ENCODE peak calls at places on chromosomes 4 and X, in seven cellular contexts. One of them, this sample, is unnamed.

GRCh38 chrX:7351946-7352345 is 204.0 kb upstream of the PUDP start:
- DNase-seq in right atrium auricular region: no peak
- DNase-seq in transverse colon: no peak
- DNase-seq in trophoblast cell: no peak
- DNase-seq in psoas muscle: no peak
- DNase-seq in suprapubic skin: no peak
- DNase-seq in upper lobe of right lung: no peak
- DNase-seq in this sample: no peak

GRCh38 chr4:77662396-77662795 is 56.8 kb downstream of the CXCL13 start:
- DNase-seq in right atrium auricular region: no peak
- DNase-seq in transverse colon: peak; percentile 34
- DNase-seq in trophoblast cell: no peak
- DNase-seq in psoas muscle: no peak
- DNase-seq in suprapubic skin: no peak
- DNase-seq in upper lobe of right lung: no peak
- DNase-seq in this sample: no peak

GRCh38 chr4:65624651-65625050 is 45.6 kb downstream of the EPHA5 start:
- DNase-seq in right atrium auricular region: no peak
- DNase-seq in transverse colon: no peak
- DNase-seq in trophoblast cell: no peak
- DNase-seq in psoas muscle: no peak
- DNase-seq in suprapubic skin: no peak
- DNase-seq in upper lobe of right lung: no peak
- DNase-seq in this sample: no peak

GRCh38 chr4:69860007-69860406 is at the start of gene SULT1E1:
- DNase-seq in right atrium auricular region: no peak
- DNase-seq in transverse colon: no peak
- DNase-seq in trophoblast cell: no peak
- DNase-seq in psoas muscle: no peak
- DNase-seq in suprapubic skin: no peak
- DNase-seq in upper lobe of right lung: no peak
- DNase-seq in this sample: no peak

GRCh38 chr4:17165256-17165655 is 266.8 kb upstream of the LDB2 start:
- DNase-seq in right atrium auricular region: no peak
- DNase-seq in transverse colon: no peak
- DNase-seq in trophoblast cell: no peak
- DNase-seq in psoas muscle: no peak
- DNase-seq in suprapubic skin: no peak
- DNase-seq in upper lobe of right lung: no peak
- DNase-seq in this sample: no peak

GRCh38 chrX:112677167-112677566 is 2.6 kb downstream of the LHFPL1 start:
- DNase-seq in right atrium auricular region: no peak
- DNase-seq in transverse colon: no peak
- DNase-seq in trophoblast cell: no peak
- DNase-seq in psoas muscle: no peak
- DNase-seq in suprapubic skin: no peak
- DNase-seq in upper lobe of right lung: no peak
- DNase-seq in this sample: no peak

GRCh38 chrX:104330966-104331365 is 76.2 kb upstream of the ESX1 start:
- DNase-seq in right atrium auricular region: no peak
- DNase-seq in transverse colon: no peak
- DNase-seq in trophoblast cell: peak; percentile 33
- DNase-seq in psoas muscle: no peak
- DNase-seq in suprapubic skin: no peak
- DNase-seq in upper lobe of right lung: no peak
- DNase-seq in this sample: no peak

GRCh38 chr4:185204238-185204910 is 574 bp upstream of the CFAP97 start:
- DNase-seq in right atrium auricular region: no peak
- DNase-seq in transverse colon: no peak
- DNase-seq in trophoblast cell: no peak
- DNase-seq in psoas muscle: no peak
- DNase-seq in suprapubic skin: no peak
- DNase-seq in upper lobe of right lung: no peak
- DNase-seq in this sample: peak; percentile 58

GRCh38 chrX:87571965-87572364 is 54.4 kb downstream of the KLHL4 start:
- DNase-seq in right atrium auricular region: no peak
- DNase-seq in transverse colon: no peak
- DNase-seq in trophoblast cell: no peak
- DNase-seq in psoas muscle: no peak
- DNase-seq in suprapubic skin: no peak
- DNase-seq in upper lobe of right lung: no peak
- DNase-seq in this sample: no peak

GRCh38 chr4:78767350-78767749 is 8.8 kb upstream of the BMP2K start:
- DNase-seq in right atrium auricular region: no peak
- DNase-seq in transverse colon: no peak
- DNase-seq in trophoblast cell: no peak
- DNase-seq in psoas muscle: no peak
- DNase-seq in suprapubic skin: no peak
- DNase-seq in upper lobe of right lung: no peak
- DNase-seq in this sample: no peak

GRCh38 chrX:103656623-103657022 is 27.8 kb downstream of the TCEAL1 start:
- DNase-seq in right atrium auricular region: no peak
- DNase-seq in transverse colon: no peak
- DNase-seq in trophoblast cell: peak; percentile 47
- DNase-seq in psoas muscle: no peak
- DNase-seq in suprapubic skin: no peak
- DNase-seq in upper lobe of right lung: no peak
- DNase-seq in this sample: no peak

GRCh38 chrX:48576108-48576507 is 1.8 kb downstream of the RBM3 start:
- DNase-seq in right atrium auricular region: no peak
- DNase-seq in transverse colon: no peak
- DNase-seq in trophoblast cell: no peak
- DNase-seq in psoas muscle: no peak
- DNase-seq in suprapubic skin: no peak
- DNase-seq in upper lobe of right lung: no peak
- DNase-seq in this sample: no peak

GRCh38 chrX:48574270-48575266 is at the start of gene RBM3:
- DNase-seq in right atrium auricular region: peak; percentile 93
- DNase-seq in transverse colon: peak; percentile 94
- DNase-seq in trophoblast cell: peak; percentile 78
- DNase-seq in psoas muscle: peak; percentile 97
- DNase-seq in suprapubic skin: peak; percentile 97
- DNase-seq in upper lobe of right lung: peak; percentile 96
- DNase-seq in this sample: peak; percentile 93

GRCh38 chrX:48569958-48570357 is 4.3 kb upstream of the RBM3 start:
- DNase-seq in right atrium auricular region: no peak
- DNase-seq in transverse colon: no peak
- DNase-seq in trophoblast cell: no peak
- DNase-seq in psoas muscle: no peak
- DNase-seq in suprapubic skin: no peak
- DNase-seq in upper lobe of right lung: no peak
- DNase-seq in this sample: no peak

GRCh38 chrX:48575642-48576041 is 1.4 kb downstream of the RBM3 start:
- DNase-seq in right atrium auricular region: no peak
- DNase-seq in transverse colon: no peak
- DNase-seq in trophoblast cell: no peak
- DNase-seq in psoas muscle: no peak
- DNase-seq in suprapubic skin: no peak
- DNase-seq in upper lobe of right lung: no peak
- DNase-seq in this sample: no peak

GRCh38 chrX:48573690-48574269 is 504 bp upstream of the RBM3 start:
- DNase-seq in right atrium auricular region: peak; percentile 68
- DNase-seq in transverse colon: peak; percentile 29
- DNase-seq in trophoblast cell: peak; percentile 38
- DNase-seq in psoas muscle: peak; percentile 74
- DNase-seq in suprapubic skin: peak; percentile 71
- DNase-seq in upper lobe of right lung: no peak
- DNase-seq in this sample: no peak
- H3K4me3 ChIP-seq in right atrium auricular region: peak overlapping the region; percentile 23
- H3K4me3 ChIP-seq in transverse colon: peak overlapping the region; percentile 63
- H3K4me3 ChIP-seq in trophoblast cell: peak overlapping the region; percentile 97
- H3K4me3 ChIP-seq in psoas muscle: peak overlapping the region; percentile 78
- H3K4me3 ChIP-seq in suprapubic skin: peak overlapping the region; percentile 67
- H3K4me3 ChIP-seq in upper lobe of right lung: peak overlapping the region; percentile 72
- H3K4me3 ChIP-seq in this sample: peak overlapping the region; percentile 67

DNA sequence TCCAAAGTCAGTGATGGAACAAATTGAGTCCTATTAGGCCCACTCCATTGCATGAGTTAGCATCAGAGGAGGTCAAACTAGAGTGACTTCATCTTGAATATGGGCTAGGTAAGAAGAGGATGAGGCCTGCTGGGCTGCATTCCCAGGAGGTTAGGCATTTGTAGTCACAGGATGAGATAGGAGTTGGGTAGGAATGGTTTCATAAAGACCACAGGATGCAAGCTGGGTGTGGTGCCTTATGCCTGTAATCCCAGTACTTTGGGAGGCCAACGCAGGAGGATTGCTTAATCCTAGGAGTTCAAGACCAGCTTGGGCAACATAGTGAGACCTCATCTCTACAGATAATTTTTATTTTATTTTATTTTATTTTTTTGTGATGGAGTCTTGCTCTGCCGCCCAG is 26.8 kb downstream of the PDGFRA start:
- DNase-seq in right atrium auricular region: no peak
- DNase-seq in transverse colon: no peak
- DNase-seq in trophoblast cell: peak; percentile 74
- DNase-seq in psoas muscle: no peak
- DNase-seq in suprapubic skin: no peak
- DNase-seq in upper lobe of right lung: no peak
- DNase-seq in this sample: no peak
- H3K36me3 ChIP-seq in right atrium auricular region: no peaks in the 10 kb centered on the region
- H3K36me3 ChIP-seq in transverse colon: no peaks in the 10 kb centered on the region
- H3K36me3 ChIP-seq in trophoblast cell: peaks cover 1% of the 10 kb centered on the region
- H3K36me3 ChIP-seq in psoas muscle: no peaks in the 10 kb centered on the region
- H3K36me3 ChIP-seq in suprapubic skin: no peaks in the 10 kb centered on the region
- H3K36me3 ChIP-seq in upper lobe of right lung: no peaks in the 10 kb centered on the region
- H3K36me3 ChIP-seq in this sample: no peaks in the 10 kb centered on the region

GRCh38 chr4:8156617-8157016 is 2.0 kb downstream of the ABLIM2 start:
- DNase-seq in right atrium auricular region: no peak
- DNase-seq in transverse colon: no peak
- DNase-seq in trophoblast cell: no peak
- DNase-seq in psoas muscle: peak; percentile 88
- DNase-seq in suprapubic skin: no peak
- DNase-seq in upper lobe of right lung: no peak
- DNase-seq in this sample: no peak
- H3K4me3 ChIP-seq in right atrium auricular region: no peak overlapping the region
- H3K4me3 ChIP-seq in transverse colon: no peak overlapping the region
- H3K4me3 ChIP-seq in trophoblast cell: no peak overlapping the region
- H3K4me3 ChIP-seq in psoas muscle: peak overlapping the region; percentile 87
- H3K4me3 ChIP-seq in suprapubic skin: peak overlapping the region; percentile 76
- H3K4me3 ChIP-seq in upper lobe of right lung: no peak overlapping the region
- H3K4me3 ChIP-seq in this sample: no peak overlapping the region

GRCh38 chr4:139039044-139039443 is 23.5 kb downstream of the NOCT start:
- DNase-seq in right atrium auricular region: no peak
- DNase-seq in transverse colon: no peak
- DNase-seq in trophoblast cell: no peak
- DNase-seq in psoas muscle: no peak
- DNase-seq in suprapubic skin: no peak
- DNase-seq in upper lobe of right lung: no peak
- DNase-seq in this sample: no peak
- H3K36me3 ChIP-seq in right atrium auricular region: no peaks in the 10 kb centered on the region
- H3K36me3 ChIP-seq in transverse colon: no peaks in the 10 kb centered on the region
- H3K36me3 ChIP-seq in trophoblast cell: peaks cover 9% of the 10 kb centered on the region
- H3K36me3 ChIP-seq in psoas muscle: peaks cover 30% of the 10 kb centered on the region
- H3K36me3 ChIP-seq in suprapubic skin: no peaks in the 10 kb centered on the region
- H3K36me3 ChIP-seq in upper lobe of right lung: peaks cover 5% of the 10 kb centered on the region
- H3K36me3 ChIP-seq in this sample: peaks cover 28% of the 10 kb centered on the region

DNA sequence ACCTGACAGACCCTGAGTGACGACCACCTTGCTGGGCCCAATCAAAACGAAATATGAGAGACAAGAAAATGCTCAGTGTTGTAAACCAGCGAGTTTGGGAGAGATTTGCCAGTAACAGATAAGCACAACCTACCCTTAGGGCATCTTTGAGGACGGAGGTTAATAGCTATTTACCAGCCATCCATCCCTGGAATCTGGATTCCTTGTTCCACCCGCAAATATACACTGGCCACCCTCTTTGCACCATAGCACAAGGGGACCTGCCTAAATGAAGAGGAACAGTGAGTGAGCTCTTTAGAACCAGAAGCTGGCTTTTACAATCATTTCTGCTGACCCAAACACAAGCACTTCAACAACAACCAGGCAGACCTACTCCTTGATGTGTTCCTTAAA is 725 bp downstream of the MPP1 start:
- DNase-seq in right atrium auricular region: no peak
- DNase-seq in transverse colon: no peak
- DNase-seq in trophoblast cell: peak; percentile 8
- DNase-seq in psoas muscle: no peak
- DNase-seq in suprapubic skin: no peak
- DNase-seq in upper lobe of right lung: no peak
- DNase-seq in this sample: no peak
- H3K4me3 ChIP-seq in right atrium auricular region: peak overlapping the region; percentile 48
- H3K4me3 ChIP-seq in transverse colon: peak overlapping the region; percentile 50
- H3K4me3 ChIP-seq in trophoblast cell: no peak overlapping the region
- H3K4me3 ChIP-seq in psoas muscle: peak overlapping the region; percentile 78
- H3K4me3 ChIP-seq in suprapubic skin: peak overlapping the region; percentile 64
- H3K4me3 ChIP-seq in upper lobe of right lung: peak overlapping the region; percentile 65
- H3K4me3 ChIP-seq in this sample: peak overlapping the region; percentile 67

GRCh38 chr4:1554246-1554875 is 129.8 kb downstream of the FAM53A start:
- DNase-seq in right atrium auricular region: no peak
- DNase-seq in transverse colon: no peak
- DNase-seq in trophoblast cell: no peak
- DNase-seq in psoas muscle: no peak
- DNase-seq in suprapubic skin: no peak
- DNase-seq in upper lobe of right lung: no peak
- DNase-seq in this sample: no peak

GRCh38 chr4:1554876-1555265 is 129.2 kb downstream of the FAM53A start:
- DNase-seq in right atrium auricular region: no peak
- DNase-seq in transverse colon: no peak
- DNase-seq in trophoblast cell: no peak
- DNase-seq in psoas muscle: no peak
- DNase-seq in suprapubic skin: no peak
- DNase-seq in upper lobe of right lung: no peak
- DNase-seq in this sample: no peak

GRCh38 chr4:1556541-1557220 is 127.4 kb downstream of the FAM53A start:
- DNase-seq in right atrium auricular region: no peak
- DNase-seq in transverse colon: no peak
- DNase-seq in trophoblast cell: no peak
- DNase-seq in psoas muscle: no peak
- DNase-seq in suprapubic skin: no peak
- DNase-seq in upper lobe of right lung: no peak
- DNase-seq in this sample: peak; percentile 79

GRCh38 chr4:1558205-1558604 is 125.9 kb downstream of the FAM53A start:
- DNase-seq in right atrium auricular region: no peak
- DNase-seq in transverse colon: no peak
- DNase-seq in trophoblast cell: no peak
- DNase-seq in psoas muscle: no peak
- DNase-seq in suprapubic skin: no peak
- DNase-seq in upper lobe of right lung: no peak
- DNase-seq in this sample: no peak

DNA sequence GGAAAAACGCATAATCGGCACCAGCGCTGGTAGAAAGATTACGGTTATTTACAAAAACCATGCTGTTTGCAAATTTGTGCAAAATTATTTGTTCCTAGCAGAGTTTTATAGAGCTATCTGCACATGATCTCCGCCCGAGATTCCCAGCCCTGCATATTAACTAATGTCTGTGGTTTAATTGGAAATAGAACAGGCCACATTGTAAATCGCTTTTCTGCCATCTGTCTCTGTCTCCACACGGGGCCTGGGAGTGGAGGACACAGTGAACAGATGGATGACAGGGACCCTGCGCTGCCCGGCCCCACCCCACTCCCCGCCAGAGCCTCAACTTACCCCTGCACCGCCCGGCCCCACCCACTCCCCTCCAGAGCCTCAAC is 126.9 kb downstream of the FAM53A start:
- DNase-seq in right atrium auricular region: no peak
- DNase-seq in transverse colon: no peak
- DNase-seq in trophoblast cell: no peak
- DNase-seq in psoas muscle: no peak
- DNase-seq in suprapubic skin: no peak
- DNase-seq in upper lobe of right lung: no peak
- DNase-seq in this sample: peak; percentile 76
- H3K36me3 ChIP-seq in right atrium auricular region: no peaks in the 10 kb centered on the region
- H3K36me3 ChIP-seq in transverse colon: no peaks in the 10 kb centered on the region
- H3K36me3 ChIP-seq in trophoblast cell: no peaks in the 10 kb centered on the region
- H3K36me3 ChIP-seq in psoas muscle: no peaks in the 10 kb centered on the region
- H3K36me3 ChIP-seq in suprapubic skin: no peaks in the 10 kb centered on the region
- H3K36me3 ChIP-seq in upper lobe of right lung: no peaks in the 10 kb centered on the region
- H3K36me3 ChIP-seq in this sample: no peaks in the 10 kb centered on the region

This sample was measured in WERI-Rb-1.